ENCODE peak calls at places on chromosomes 4 and X, in nine cellular contexts. G is fibroblast of lung, Y is caudate nucleus, I is ovary, K is right atrium auricular region, P is hepatocyte, T is lung, M is cardiac muscle cell, L is heart right ventricle. E is an unnamed sample.

GRCh38 chr4:52959545-52959944 is 97.4 kb downstream of the RASL11B start:
- DNase-seq in T (no peak), I (no peak), M (peak), P (no peak), K (no peak), Y (no peak), L (no peak), G (peak), E (no peak)

GRCh38 chr4:37648084-37648817 is 37.9 kb downstream of the RELL1 start:
- DNase-seq in Y (no peak), L (peak), G (peak), K (no peak), I (peak), M (peak), P (peak), T (peak), E (no peak)

GRCh38 chrX:46759645-46759974 is 692 bp upstream of the SLC9A7 start:
- DNase-seq in I (no peak), G (peak), Y (no peak), T (no peak), L (no peak), K (no peak), M (peak), P (no peak), E (no peak)

GRCh38 chrX:129522184-129523059 is 868 bp downstream of the SMARCA1 start:
- DNase-seq in T (peak), Y (peak), I (peak), K (no peak), L (peak), M (peak), G (peak), P (peak), E (peak)

GRCh38 chr4:101292901-101293300 is 54.4 kb downstream of the PPP3CA start:
- DNase-seq in L (no peak), P (no peak), Y (no peak), M (peak), T (no peak), K (no peak), I (no peak), G (peak), E (no peak)

GRCh38 chr4:41882622-41883347 is 52.4 kb upstream of the TMEM33 start:
- DNase-seq in M (peak), I (peak), K (no peak), Y (peak), T (no peak), P (peak), G (peak), L (peak), E (no peak)

GRCh38 chr4:40502936-40503335 is 126.7 kb downstream of the RBM47 start:
- DNase-seq in M (peak), I (no peak), L (no peak), G (no peak), Y (no peak), P (no peak), T (no peak), K (no peak), E (no peak)

GRCh38 chr4:90994883-90995484 is 867.8 kb downstream of the CCSER1 start:
- DNase-seq in K (no peak), T (no peak), P (no peak), L (no peak), I (no peak), Y (no peak), M (no peak), G (peak), E (no peak)

GRCh38 chr4:168791376-168791775 is 218.7 kb downstream of the CBR4 start:
- DNase-seq in K (no peak), P (no peak), I (no peak), G (no peak), Y (no peak), M (no peak), T (no peak), L (no peak), E (no peak)

GRCh38 chr4:138034871-138035270 is 207.3 kb downstream of the SLC7A11 start:
- DNase-seq in L (no peak), T (no peak), I (no peak), G (peak), M (peak), P (no peak), K (no peak), Y (no peak), E (no peak)

GRCh38 chrX:15242899-15243555 is 26.9 kb downstream of the ASB9 start:
- DNase-seq in M (peak), Y (peak), I (no peak), P (peak), G (peak), T (no peak), K (no peak), L (no peak), E (no peak)

GRCh38 chrX:15202458-15203177 is 67.3 kb downstream of the ASB9 start:
- DNase-seq in M (no peak), Y (no peak), G (peak), L (no peak), T (no peak), I (no peak), P (no peak), K (no peak), E (no peak)

GRCh38 chr4:70734168-70734954 is 12.6 kb downstream of the RUFY3 start:
- DNase-seq in K (no peak), M (peak), G (peak), T (no peak), P (no peak), I (no peak), Y (no peak), L (no peak), E (no peak)

GRCh38 chr4:86950835-86951525 is 16.2 kb downstream of the AFF1 start:
- DNase-seq in T (no peak), Y (no peak), P (no peak), M (no peak), K (no peak), I (no peak), G (no peak), L (no peak), E (no peak)

GRCh38 chr4:4321951-4322688 is 32.1 kb downstream of the ZBTB49 start:
- DNase-seq in K (no peak), T (no peak), G (no peak), Y (no peak), I (no peak), M (no peak), L (no peak), P (no peak), E (no peak)

GRCh38 chr4:30722916-30723270 is 2.7 kb downstream of the PCDH7 start:
- DNase-seq in Y (peak), K (no peak), I (no peak), T (no peak), L (no peak), P (peak), M (no peak), G (peak), E (no peak)

GRCh38 chr4:41339812-41340809 is 83.4 kb downstream of the UCHL1 start:
- DNase-seq in I (no peak), T (no peak), Y (peak), M (peak), G (peak), P (peak), K (no peak), L (no peak), E (no peak)

GRCh38 chrX:17706676-17707075 is 30.6 kb upstream of the SCML1 start:
- DNase-seq in K (no peak), T (no peak), P (peak), L (no peak), G (peak), I (no peak), M (peak), Y (no peak), E (no peak)

GRCh38 chr4:41594439-41594838 is 56.5 kb downstream of the LIMCH1 start:
- DNase-seq in T (no peak), P (no peak), K (no peak), Y (peak), L (peak), M (no peak), G (no peak), I (no peak), E (peak)

GRCh38 chr4:145643295-145643694 is 24.1 kb downstream of the MMAA start:
- DNase-seq in M (no peak), I (no peak), K (no peak), G (no peak), P (no peak), T (no peak), L (no peak), Y (no peak), E (no peak)

GRCh38 chr4:48570646-48571220 is 80.7 kb downstream of the ZAR1 start:
- DNase-seq in P (no peak), K (no peak), Y (no peak), T (no peak), I (no peak), L (no peak), G (peak), M (peak), E (no peak)

GRCh38 chr4:54232151-54232688 is 3.1 kb downstream of the PDGFRA start:
- DNase-seq in P (peak), Y (no peak), M (peak), I (no peak), L (no peak), K (no peak), G (peak), T (no peak), E (no peak)

GRCh38 chrX:118182050-118182449 is 65.4 kb upstream of the KLHL13 start:
- DNase-seq in P (no peak), K (no peak), L (no peak), T (no peak), Y (no peak), M (no peak), I (no peak), G (peak), E (no peak)

GRCh38 chrX:46294234-46294633 is 251.0 kb downstream of the ZNF674 start:
- DNase-seq in T (no peak), G (no peak), M (peak), K (no peak), I (no peak), Y (no peak), L (no peak), P (no peak), E (no peak)

GRCh38 chrX:48703642-48704481 is 7.3 kb downstream of the SUV39H1 start:
- DNase-seq in M (peak), G (peak), P (no peak), K (no peak), L (no peak), T (no peak), I (no peak), Y (no peak), E (no peak)

GRCh38 chr4:139887378-139887801 is 221.8 kb downstream of the MGST2 start:
- DNase-seq in I (no peak), K (no peak), P (no peak), T (no peak), M (no peak), G (peak), L (no peak), Y (no peak), E (no peak)

GRCh38 chr4:28921886-28922285 is 1798.3 kb upstream of the PCDH7 start:
- DNase-seq in K (no peak), I (no peak), T (no peak), L (no peak), M (no peak), Y (no peak), P (no peak), G (no peak), E (no peak)

GRCh38 chrX:48631376-48632090 is 34.2 kb downstream of the WDR13 start:
- DNase-seq in M (peak), G (peak), K (peak), Y (peak), T (peak), P (peak), I (peak), L (peak), E (peak)

GRCh38 chrX:129842510-129843208 is 1.0 kb downstream of the ZDHHC9 start:
- DNase-seq in T (peak), P (peak), K (no peak), I (peak), M (peak), Y (no peak), L (peak), G (peak), E (no peak)

GRCh38 chr4:151866266-151866918 is 105.6 kb upstream of the GATB start:
- DNase-seq in K (no peak), Y (no peak), P (no peak), I (no peak), M (peak), G (no peak), L (no peak), T (no peak), E (no peak)

GRCh38 chr4:101960431-101960830 is 169.9 kb downstream of the BANK1 start:
- DNase-seq in K (no peak), L (no peak), I (no peak), T (no peak), P (no peak), M (no peak), G (no peak), Y (no peak), E (no peak)

DNA sequence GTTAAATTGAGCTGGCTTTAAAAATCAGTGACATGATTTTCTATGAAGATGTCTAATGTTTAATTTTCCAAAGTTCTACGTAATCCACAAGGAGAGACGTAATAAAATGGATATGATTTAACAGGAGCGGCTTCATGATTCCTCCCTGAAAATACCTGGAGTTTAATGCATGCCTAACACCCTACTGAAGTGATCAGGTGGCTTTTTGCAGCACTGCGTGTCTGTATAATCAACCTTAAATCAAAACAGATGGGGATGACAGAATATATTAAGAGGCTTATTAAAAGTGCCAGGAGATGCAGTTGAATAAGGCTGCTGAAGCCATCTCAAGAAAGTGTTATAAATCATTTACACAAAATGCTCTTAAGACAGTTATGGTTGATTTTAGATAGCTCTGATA is 112.4 kb upstream of the TLR3 start:
- DNase-seq in I (no peak), K (no peak), L (no peak), M (no peak), Y (no peak), G (no peak), P (no peak), T (no peak), E (no peak)
- H3K27ac ChIP-seq in I (no peak), K (no peak), L (no peak), M (no peak), Y (peak), G (no peak), P (no peak), T (no peak), E (no peak)

GRCh38 chr4:2258091-2259035 is 3.5 kb downstream of the MXD4 start:
- DNase-seq in I (peak), M (no peak), T (no peak), K (peak), G (no peak), Y (no peak), P (no peak), L (no peak), E (no peak)
- H3K27ac ChIP-seq in I (no peak), M (no peak), T (peak), K (peak), G (no peak), Y (peak), P (no peak), L (peak), E (peak)

GRCh38 chr4:8391972-8392371 is 48.6 kb downstream of the ACOX3 start:
- DNase-seq in Y (peak), K (peak), P (no peak), I (peak), L (peak), G (peak), T (peak), M (peak), E (peak)
- H3K27ac ChIP-seq in Y (peak), K (peak), P (no peak), I (peak), L (no peak), G (peak), T (peak), M (no peak), E (peak)

GRCh38 chrX:139538907-139539593 is 8.5 kb downstream of the F9 start:
- DNase-seq in T (no peak), M (no peak), L (no peak), P (no peak), G (no peak), K (no peak), I (no peak), Y (no peak), E (no peak)

GRCh38 chrX:139543920-139544319 is 13.4 kb downstream of the F9 start:
- DNase-seq in K (no peak), L (no peak), M (no peak), G (no peak), I (no peak), P (no peak), T (no peak), Y (no peak), E (no peak)

GRCh38 chrX:139542652-139543051 is 12.1 kb downstream of the F9 start:
- DNase-seq in P (no peak), K (no peak), L (no peak), Y (no peak), M (no peak), I (no peak), G (no peak), T (no peak), E (no peak)

GRCh38 chrX:139544591-139544990 is 14.1 kb downstream of the F9 start:
- DNase-seq in Y (no peak), I (no peak), M (no peak), P (no peak), G (no peak), K (no peak), T (no peak), L (no peak), E (no peak)
- H3K27ac ChIP-seq in Y (no peak), I (no peak), M (no peak), P (no peak), G (no peak), K (no peak), T (no peak), L (no peak), E (no peak)

E was measured in substantia nigra.